ENCODE peak calls at places on chromosomes 7 and 10, in five cellular contexts. S is Caki2; F is kidney; D is stimulated activated CD4-positive, alpha-beta T cell treated with anti-CD3 and anti-CD28 coated beads, Interleukin-2, amount 100 ng/mL, for 48 hours; O is ELR. P is an unnamed sample.

GRCh38 chr7:148924011-148924410 is 39.9 kb upstream of the EZH2 start:
- DNase-seq in S (no peak), F (no peak), D (no peak), O (no peak), P (no peak)

GRCh38 chr7:107882766-107883165 is 8.2 kb upstream of the DLD start:
- DNase-seq in S (no peak), F (no peak), D (no peak), O (no peak), P (no peak)

GRCh38 chr10:22346087-22346661 is 878 bp downstream of the SPAG6 start:
- DNase-seq in S (no peak), F (no peak), D (no peak), O (no peak), P (no peak)

GRCh38 chr7:25028370-25028971 is 48.5 kb upstream of the OSBPL3 start:
- DNase-seq in S (peak; percentile 71), F (no peak), D (no peak), O (peak; percentile 92), P (peak; percentile 93)

GRCh38 chr7:1975581-1975980 is 257.2 kb downstream of the MAD1L1 start:
- DNase-seq in S (no peak), F (peak; percentile 56), D (no peak), O (no peak), P (no peak)

GRCh38 chr7:137715546-137715945 is 131.2 kb downstream of the DGKI start:
- DNase-seq in S (no peak), F (no peak), D (no peak), O (no peak), P (no peak)

GRCh38 chr7:44673324-44673723 is 66.9 kb downstream of the OGDH start:
- DNase-seq in S (no peak), F (no peak), D (no peak), O (no peak), P (no peak)

GRCh38 chr10:75407296-75407715 is 5.7 kb upstream of the ZNF503 start:
- DNase-seq in S (no peak), F (peak; percentile 74), D (no peak), O (no peak), P (no peak)

P was measured in RCC 7860.